ENCODE peak calls at places on chromosomes 4 and X, in four cellular contexts. D is HepG2, X is K562, N is GM12878. S is an unnamed sample.

GRCh38 chrX:124518888-124519287 is 172.5 kb downstream of the SH2D1A start:
- DNase-seq in D (no peak), X (no peak), N (no peak), S (no peak)

GRCh38 chr4:70721747-70722146 is at the start of gene RUFY3:
- DNase-seq in D (no peak), X (no peak), N (no peak), S (no peak)

GRCh38 chr4:8728536-8729407 is 136.2 kb downstream of the CPZ start:
- DNase-seq in D (no peak), X (no peak), N (no peak), S (no peak)

GRCh38 chrX:114635986-114636385 is 52.1 kb downstream of the HTR2C start:
- DNase-seq in D (no peak), X (no peak), N (no peak), S (no peak)

GRCh38 chrX:20530319-20530979 is 263.7 kb upstream of the RPS6KA3 start:
- DNase-seq in D (peak; percentile 30), X (peak; percentile 33), N (peak; percentile 5), S (peak; percentile 63)

GRCh38 chr4:107683873-107684272 is 36.2 kb downstream of the PAPSS1 start:
- DNase-seq in D (peak; percentile 77), X (no peak), N (no peak), S (no peak)

GRCh38 chrX:154541896-154542722 is 4.5 kb downstream of the G6PD start:
- DNase-seq in D (peak; percentile 94), X (peak; percentile 92), N (no peak), S (no peak)

GRCh38 chr4:41256740-41257256 is at the start of gene UCHL1:
- DNase-seq in D (no peak), X (no peak), N (no peak), S (peak; percentile 95)

GRCh38 chrX:12791253-12792228 is at the start of gene PRPS2:
- DNase-seq in D (peak; percentile 16), X (peak; percentile 89), N (no peak), S (peak; percentile 76)

GRCh38 chr4:98283219-98284199 is 22.3 kb downstream of the RAP1GDS1 start:
- DNase-seq in D (peak; percentile 18), X (no peak), N (no peak), S (no peak)

GRCh38 chrX:39536165-39536564 is 561.6 kb downstream of the BCOR start:
- DNase-seq in D (no peak), X (no peak), N (no peak), S (no peak)

GRCh38 chr4:185036019-185036418 is 17.7 kb downstream of the HELT start:
- DNase-seq in D (no peak), X (no peak), N (peak; percentile 8), S (no peak)

GRCh38 chr4:99859618-99860017 is 34.6 kb downstream of the LAMTOR3 start:
- DNase-seq in D (no peak), X (no peak), N (peak; percentile 32), S (no peak)

GRCh38 chrX:53715336-53715924 is 28.9 kb upstream of the HUWE1 start:
- DNase-seq in D (no peak), X (no peak), N (no peak), S (no peak)

GRCh38 chrX:623268-623598 is 7.4 kb upstream of the SHOX start:
- DNase-seq in D (no peak), X (no peak), N (no peak), S (no peak)

GRCh38 chr4:46676364-46676763 is 232.7 kb downstream of the COX7B2 start:
- DNase-seq in D (no peak), X (no peak), N (no peak), S (no peak)

GRCh38 chr4:78864405-78865024 is 74.7 kb downstream of the PAQR3 start:
- DNase-seq in D (peak; percentile 74), X (peak; percentile 38), N (peak; percentile 44), S (no peak)

GRCh38 chr4:140706665-140707064 is 49.5 kb downstream of the TBC1D9 start:
- DNase-seq in D (no peak), X (no peak), N (no peak), S (no peak)

GRCh38 chr4:85381968-85382367 is 93.0 kb upstream of the ARHGAP24 start:
- DNase-seq in D (no peak), X (no peak), N (no peak), S (no peak)

GRCh38 chrX:50973199-50973598 is 62.7 kb downstream of the BMP15 start:
- DNase-seq in D (no peak), X (no peak), N (no peak), S (no peak)

GRCh38 chr4:107391630-107392028 is 328.4 kb downstream of the PAPSS1 start:
- DNase-seq in D (no peak), X (no peak), N (no peak), S (no peak)

GRCh38 chrX:10011261-10011931 is 44.2 kb downstream of the CLDN34 start:
- DNase-seq in D (no peak), X (no peak), N (peak; percentile 48), S (no peak)

GRCh38 chrX:112731793-112732192 is 52.1 kb upstream of the LHFPL1 start:
- DNase-seq in D (no peak), X (no peak), N (no peak), S (no peak)

GRCh38 chr4:144574004-144574403 is 72.0 kb upstream of the HHIP start:
- DNase-seq in D (no peak), X (no peak), N (no peak), S (no peak)
- TF ChIP-seq BRCA1 in D (no peak), X (no peak), N (no peak), S (no peak)

GRCh38 chr4:136763844-136764446 is 768.3 kb downstream of the PCDH18 start:
- DNase-seq in D (no peak), X (no peak), N (no peak), S (no peak)

GRCh38 chr4:136768925-136769275 is 763.4 kb downstream of the PCDH18 start:
- DNase-seq in D (no peak), X (no peak), N (no peak), S (no peak)

GRCh38 chr4:136769717-136770116 is 762.6 kb downstream of the PCDH18 start:
- DNase-seq in D (no peak), X (no peak), N (no peak), S (no peak)

GRCh38 chr4:136768213-136768924 is 763.9 kb downstream of the PCDH18 start:
- DNase-seq in D (no peak), X (no peak), N (no peak), S (no peak)
- TF ChIP-seq ZNF274 in D (no peak), X (no peak), N (no peak), S (no peak)

DNA sequence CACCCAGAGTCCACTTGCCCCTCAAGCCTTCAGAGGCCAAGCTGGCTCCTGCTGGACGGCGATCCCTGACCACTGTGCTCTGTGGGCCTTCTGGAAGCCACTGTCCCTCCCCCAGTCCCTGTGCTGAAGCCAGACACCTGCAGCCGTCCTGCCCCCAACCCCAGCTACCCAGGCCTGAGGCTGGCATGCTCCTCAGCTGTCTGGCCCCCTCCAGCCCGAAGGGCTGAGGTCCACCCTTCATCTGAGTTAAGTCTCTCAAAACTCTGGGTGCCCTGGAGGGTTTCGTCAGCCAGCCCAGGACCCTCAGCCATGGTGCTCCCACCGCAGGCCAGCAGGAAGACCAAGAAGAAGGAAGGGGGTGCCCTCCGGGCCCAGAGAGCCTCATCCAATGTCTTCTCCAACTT is 4.0 kb downstream of the MYL5 start:
- DNase-seq in D (no peak), X (no peak), N (no peak), S (no peak)
- TF ChIP-seq HDAC2 in D (no peak), X (no peak), N (no peak), S (no peak)

DNA sequence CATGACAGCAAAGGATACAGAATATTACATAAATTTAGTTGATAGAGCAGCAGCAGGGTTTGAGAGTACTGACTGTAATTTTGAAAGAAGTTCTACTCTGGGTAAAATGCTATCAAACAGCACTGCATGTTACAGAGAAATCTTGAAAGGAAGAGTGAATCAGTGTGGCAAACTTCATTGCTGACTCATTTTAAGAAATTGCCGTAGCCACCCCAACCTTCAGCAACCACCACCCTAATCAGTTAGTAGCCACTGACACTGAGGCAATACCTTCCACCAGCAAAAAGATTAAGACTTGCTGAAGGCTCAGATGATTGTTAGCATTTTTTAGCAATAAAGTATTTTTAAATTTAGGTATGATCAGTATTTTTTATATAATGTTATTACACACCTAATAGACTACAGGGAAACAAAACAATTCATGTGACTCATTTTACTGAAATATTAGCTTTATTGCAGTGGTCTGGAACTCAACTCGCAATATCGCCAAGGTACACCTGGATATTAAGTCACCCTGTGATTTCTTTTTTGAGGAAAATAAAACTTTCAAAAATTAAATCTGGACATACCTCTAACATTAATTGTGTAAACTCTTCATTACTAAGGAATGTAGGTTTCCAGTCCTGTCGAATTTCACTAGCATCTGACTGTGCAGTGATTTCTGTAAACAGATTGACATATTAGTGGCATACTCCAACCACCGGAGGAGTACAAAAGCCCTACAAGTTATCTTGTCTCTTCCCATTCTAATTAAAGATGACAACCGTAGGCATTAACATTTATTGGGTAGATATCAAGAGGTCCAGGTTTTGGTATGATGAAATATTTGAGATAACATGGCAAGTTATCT is 71.1 kb downstream of the CLOCK start:
- DNase-seq in D (no peak), X (no peak), N (peak; percentile 4), S (no peak)
- TF ChIP-seq BRCA1 in D (no peak), X (no peak), N (no peak), S (no peak)

DNA sequence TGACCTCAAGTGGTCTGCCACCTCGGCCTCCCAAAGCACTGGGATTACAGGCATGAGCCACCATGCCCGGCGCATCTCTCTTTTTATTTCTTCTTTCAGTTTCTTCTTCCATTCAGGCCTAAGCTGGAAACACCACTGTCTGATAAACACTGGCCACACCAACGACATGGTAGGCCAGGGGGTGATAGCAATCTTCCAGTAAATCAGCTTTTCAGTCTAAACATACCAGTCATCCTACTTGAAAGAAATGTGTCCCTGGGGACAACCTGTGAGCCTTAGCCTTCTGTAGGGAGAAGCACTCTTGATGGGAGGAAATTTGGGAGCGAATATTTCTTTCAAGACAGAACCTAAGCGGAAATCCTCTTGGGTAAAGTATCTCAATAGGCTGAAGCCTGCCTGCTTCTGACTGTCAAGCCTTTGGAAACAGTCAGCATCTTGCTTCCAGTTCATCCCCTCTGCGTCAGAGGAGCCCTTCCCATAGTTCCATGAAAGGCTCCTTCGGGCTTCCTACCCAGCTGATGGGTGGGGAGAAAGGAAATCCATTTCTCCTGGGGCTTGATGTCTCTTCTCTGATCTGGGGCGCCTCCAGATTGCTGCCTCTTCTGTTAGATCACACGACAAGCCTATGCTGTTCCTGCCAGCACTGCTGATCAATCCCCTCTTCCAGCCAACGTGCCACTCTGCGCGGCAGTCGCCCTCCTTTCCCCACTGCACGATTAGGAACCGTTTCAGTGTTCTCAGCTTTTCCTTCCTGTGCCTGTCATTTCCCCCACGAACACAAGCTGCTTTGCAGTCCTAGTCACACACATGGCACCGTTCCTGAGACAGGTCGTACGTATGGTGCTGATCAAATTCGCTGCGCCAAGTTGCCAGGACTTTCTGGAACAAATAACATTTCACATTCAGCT is 49.5 kb upstream of the CBR4 start:
- DNase-seq in D (no peak), X (no peak), N (no peak), S (no peak)
- TF ChIP-seq ZNF274 in D (no peak), X (no peak), N (no peak), S (no peak)